ENCODE peak calls at places on chromosomes 6 and 20, in ten cellular contexts. One of them, this sample, is unnamed.

GRCh38 chr20:21104466-21104761 is 1.7 kb downstream of the LINC00237 start:
- DNase-seq in AG04450: no peak
- DNase-seq in A549: no peak
- DNase-seq in dorsolateral prefrontal cortex: no peak
- DNase-seq in SK-N-SH: peak
- DNase-seq in H9: peak
- DNase-seq in HCT116: no peak
- DNase-seq in stomach: no peak
- DNase-seq in uterus: no peak
- DNase-seq in kidney: no peak
- DNase-seq in this sample: no peak

GRCh38 chr20:47276856-47277541 is 79.5 kb downstream of the ZMYND8 start:
- DNase-seq in AG04450: no peak
- DNase-seq in A549: no peak
- DNase-seq in dorsolateral prefrontal cortex: peak
- DNase-seq in SK-N-SH: no peak
- DNase-seq in H9: no peak
- DNase-seq in HCT116: no peak
- DNase-seq in stomach: peak
- DNase-seq in uterus: peak
- DNase-seq in kidney: peak
- DNase-seq in this sample: no peak

GRCh38 chr6:1396952-1397868 is 7.8 kb downstream of the FOXF2 start:
- DNase-seq in AG04450: peak
- DNase-seq in A549: peak
- DNase-seq in dorsolateral prefrontal cortex: peak
- DNase-seq in SK-N-SH: peak
- DNase-seq in H9: peak
- DNase-seq in HCT116: peak
- DNase-seq in stomach: peak
- DNase-seq in uterus: peak
- DNase-seq in kidney: peak
- DNase-seq in this sample: no peak

GRCh38 chr6:2309138-2309537 is 63.7 kb upstream of the GMDS start:
- DNase-seq in AG04450: no peak
- DNase-seq in A549: no peak
- DNase-seq in dorsolateral prefrontal cortex: no peak
- DNase-seq in SK-N-SH: no peak
- DNase-seq in H9: no peak
- DNase-seq in HCT116: no peak
- DNase-seq in stomach: no peak
- DNase-seq in uterus: no peak
- DNase-seq in kidney: no peak
- DNase-seq in this sample: no peak

GRCh38 chr6:109297719-109298118 is 84.5 kb downstream of the CD164 start:
- DNase-seq in AG04450: no peak
- DNase-seq in A549: no peak
- DNase-seq in dorsolateral prefrontal cortex: no peak
- DNase-seq in SK-N-SH: no peak
- DNase-seq in H9: no peak
- DNase-seq in HCT116: no peak
- DNase-seq in stomach: no peak
- DNase-seq in uterus: no peak
- DNase-seq in kidney: no peak
- DNase-seq in this sample: no peak

GRCh38 chr20:50303573-50304500 is 113.2 kb downstream of the CEBPB start:
- DNase-seq in AG04450: no peak
- DNase-seq in A549: no peak
- DNase-seq in dorsolateral prefrontal cortex: no peak
- DNase-seq in SK-N-SH: peak
- DNase-seq in H9: peak
- DNase-seq in HCT116: no peak
- DNase-seq in stomach: peak
- DNase-seq in uterus: peak
- DNase-seq in kidney: peak
- DNase-seq in this sample: no peak

GRCh38 chr20:23147964-23148720 is 62.0 kb upstream of the CD93 start:
- DNase-seq in AG04450: no peak
- DNase-seq in A549: peak
- DNase-seq in dorsolateral prefrontal cortex: no peak
- DNase-seq in SK-N-SH: no peak
- DNase-seq in H9: no peak
- DNase-seq in HCT116: peak
- DNase-seq in stomach: peak
- DNase-seq in uterus: no peak
- DNase-seq in kidney: peak
- DNase-seq in this sample: no peak

GRCh38 chr6:148322704-148323103 is 19.9 kb upstream of the SASH1 start:
- DNase-seq in AG04450: no peak
- DNase-seq in A549: no peak
- DNase-seq in dorsolateral prefrontal cortex: no peak
- DNase-seq in SK-N-SH: no peak
- DNase-seq in H9: no peak
- DNase-seq in HCT116: no peak
- DNase-seq in stomach: no peak
- DNase-seq in uterus: no peak
- DNase-seq in kidney: no peak
- DNase-seq in this sample: no peak

GRCh38 chr6:15950962-15951569 is 177.8 kb upstream of the MYLIP start:
- DNase-seq in AG04450: no peak
- DNase-seq in A549: no peak
- DNase-seq in dorsolateral prefrontal cortex: no peak
- DNase-seq in SK-N-SH: no peak
- DNase-seq in H9: no peak
- DNase-seq in HCT116: no peak
- DNase-seq in stomach: no peak
- DNase-seq in uterus: no peak
- DNase-seq in kidney: no peak
- DNase-seq in this sample: no peak

GRCh38 chr6:15955484-15955883 is 173.4 kb upstream of the MYLIP start:
- DNase-seq in AG04450: no peak
- DNase-seq in A549: no peak
- DNase-seq in dorsolateral prefrontal cortex: no peak
- DNase-seq in SK-N-SH: no peak
- DNase-seq in H9: no peak
- DNase-seq in HCT116: no peak
- DNase-seq in stomach: no peak
- DNase-seq in uterus: no peak
- DNase-seq in kidney: no peak
- DNase-seq in this sample: no peak

GRCh38 chr6:15952231-15953151 is 176.4 kb upstream of the MYLIP start:
- DNase-seq in AG04450: no peak
- DNase-seq in A549: no peak
- DNase-seq in dorsolateral prefrontal cortex: no peak
- DNase-seq in SK-N-SH: no peak
- DNase-seq in H9: no peak
- DNase-seq in HCT116: no peak
- DNase-seq in stomach: no peak
- DNase-seq in uterus: no peak
- DNase-seq in kidney: no peak
- DNase-seq in this sample: no peak

GRCh38 chr6:15956205-15957106 is 172.4 kb upstream of the MYLIP start:
- DNase-seq in AG04450: no peak
- DNase-seq in A549: no peak
- DNase-seq in dorsolateral prefrontal cortex: no peak
- DNase-seq in SK-N-SH: no peak
- DNase-seq in H9: no peak
- DNase-seq in HCT116: no peak
- DNase-seq in stomach: no peak
- DNase-seq in uterus: no peak
- DNase-seq in kidney: no peak
- DNase-seq in this sample: no peak

GRCh38 chr6:15953152-15953880 is 175.6 kb upstream of the MYLIP start:
- DNase-seq in AG04450: no peak
- DNase-seq in A549: no peak
- DNase-seq in dorsolateral prefrontal cortex: no peak
- DNase-seq in SK-N-SH: no peak
- DNase-seq in H9: no peak
- DNase-seq in HCT116: no peak
- DNase-seq in stomach: no peak
- DNase-seq in uterus: no peak
- DNase-seq in kidney: no peak
- DNase-seq in this sample: no peak
- H3K27ac ChIP-seq in AG04450: no peak
- H3K27ac ChIP-seq in A549: no peak
- H3K27ac ChIP-seq in dorsolateral prefrontal cortex: no peak
- H3K27ac ChIP-seq in SK-N-SH: no peak
- H3K27ac ChIP-seq in H9: no peak
- H3K27ac ChIP-seq in HCT116: no peak
- H3K27ac ChIP-seq in stomach: no peak
- H3K27ac ChIP-seq in uterus: peak
- H3K27ac ChIP-seq in kidney: peak
- H3K27ac ChIP-seq in this sample: no peak

GRCh38 chr20:57666106-57666833 is 43.5 kb downstream of the PMEPA1 start:
- DNase-seq in AG04450: no peak
- DNase-seq in A549: no peak
- DNase-seq in dorsolateral prefrontal cortex: no peak
- DNase-seq in SK-N-SH: no peak
- DNase-seq in H9: no peak
- DNase-seq in HCT116: no peak
- DNase-seq in stomach: no peak
- DNase-seq in uterus: no peak
- DNase-seq in kidney: peak
- DNase-seq in this sample: no peak

GRCh38 chr20:57669626-57670025 is 40.2 kb downstream of the PMEPA1 start:
- DNase-seq in AG04450: no peak
- DNase-seq in A549: no peak
- DNase-seq in dorsolateral prefrontal cortex: no peak
- DNase-seq in SK-N-SH: no peak
- DNase-seq in H9: no peak
- DNase-seq in HCT116: no peak
- DNase-seq in stomach: no peak
- DNase-seq in uterus: no peak
- DNase-seq in kidney: no peak
- DNase-seq in this sample: no peak

GRCh38 chr20:57666834-57667157 is 43.0 kb downstream of the PMEPA1 start:
- DNase-seq in AG04450: no peak
- DNase-seq in A549: no peak
- DNase-seq in dorsolateral prefrontal cortex: no peak
- DNase-seq in SK-N-SH: no peak
- DNase-seq in H9: no peak
- DNase-seq in HCT116: no peak
- DNase-seq in stomach: no peak
- DNase-seq in uterus: no peak
- DNase-seq in kidney: peak
- DNase-seq in this sample: no peak

GRCh38 chr20:57667385-57667784 is 42.4 kb downstream of the PMEPA1 start:
- DNase-seq in AG04450: no peak
- DNase-seq in A549: no peak
- DNase-seq in dorsolateral prefrontal cortex: no peak
- DNase-seq in SK-N-SH: peak
- DNase-seq in H9: no peak
- DNase-seq in HCT116: no peak
- DNase-seq in stomach: no peak
- DNase-seq in uterus: no peak
- DNase-seq in kidney: peak
- DNase-seq in this sample: no peak

DNA sequence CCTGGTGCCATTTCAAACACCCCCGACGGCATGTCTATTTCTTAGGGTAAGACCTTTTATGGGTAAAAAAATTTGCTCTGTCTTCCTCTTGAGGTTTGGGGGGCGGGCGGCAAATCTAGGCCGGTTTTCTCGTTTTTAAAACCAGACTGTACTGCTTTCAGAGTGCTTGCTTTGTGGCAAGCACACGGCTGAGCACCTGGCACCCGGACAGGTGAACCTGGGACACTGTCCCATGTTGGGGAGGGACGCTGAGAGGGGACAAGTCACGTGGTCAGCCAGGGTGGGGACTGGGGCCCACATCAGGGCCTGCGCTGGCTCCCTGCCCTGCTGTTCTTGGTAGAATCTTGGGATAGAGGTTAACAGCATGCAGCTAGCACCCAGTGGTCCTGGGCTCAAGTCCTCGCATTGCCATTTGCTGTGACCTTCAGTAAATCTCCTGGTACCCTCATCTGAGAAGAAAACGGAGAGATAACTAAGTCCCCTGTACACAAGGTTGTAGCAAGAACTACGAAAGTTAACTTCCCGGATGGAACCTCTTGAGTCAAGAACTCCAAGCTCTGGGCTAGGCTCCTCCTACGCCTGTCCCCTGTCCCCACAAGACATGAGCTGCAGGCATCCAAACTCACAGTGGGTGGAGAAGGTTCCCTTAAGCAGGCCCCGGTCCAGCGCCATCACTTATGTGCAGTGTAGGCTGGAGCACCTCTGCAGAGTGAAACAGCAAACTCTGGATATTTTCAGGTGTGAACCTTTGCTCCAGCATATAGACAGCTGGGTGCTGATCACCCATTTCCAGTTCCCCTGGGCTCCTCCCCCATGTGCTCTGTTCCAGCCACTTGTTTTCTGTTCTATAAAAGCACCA is 41.7 kb downstream of the PMEPA1 start:
- DNase-seq in AG04450: no peak
- DNase-seq in A549: no peak
- DNase-seq in dorsolateral prefrontal cortex: no peak
- DNase-seq in SK-N-SH: no peak
- DNase-seq in H9: no peak
- DNase-seq in HCT116: no peak
- DNase-seq in stomach: peak
- DNase-seq in uterus: no peak
- DNase-seq in kidney: peak
- DNase-seq in this sample: no peak
- H3K27ac ChIP-seq in AG04450: no peak
- H3K27ac ChIP-seq in A549: peak
- H3K27ac ChIP-seq in dorsolateral prefrontal cortex: no peak
- H3K27ac ChIP-seq in SK-N-SH: no peak
- H3K27ac ChIP-seq in H9: no peak
- H3K27ac ChIP-seq in HCT116: no peak
- H3K27ac ChIP-seq in stomach: no peak
- H3K27ac ChIP-seq in uterus: no peak
- H3K27ac ChIP-seq in kidney: peak
- H3K27ac ChIP-seq in this sample: no peak

GRCh38 chr6:30684386-30685156 is 1.9 kb downstream of the PPP1R18 start:
- DNase-seq in AG04450: no peak
- DNase-seq in A549: no peak
- DNase-seq in dorsolateral prefrontal cortex: no peak
- DNase-seq in SK-N-SH: peak
- DNase-seq in H9: no peak
- DNase-seq in HCT116: no peak
- DNase-seq in stomach: peak
- DNase-seq in uterus: no peak
- DNase-seq in kidney: peak
- DNase-seq in this sample: no peak
- H3K27ac ChIP-seq in AG04450: peak
- H3K27ac ChIP-seq in A549: peak
- H3K27ac ChIP-seq in dorsolateral prefrontal cortex: peak
- H3K27ac ChIP-seq in SK-N-SH: peak
- H3K27ac ChIP-seq in H9: no peak
- H3K27ac ChIP-seq in HCT116: peak
- H3K27ac ChIP-seq in stomach: peak
- H3K27ac ChIP-seq in uterus: peak
- H3K27ac ChIP-seq in kidney: peak
- H3K27ac ChIP-seq in this sample: peak

DNA sequence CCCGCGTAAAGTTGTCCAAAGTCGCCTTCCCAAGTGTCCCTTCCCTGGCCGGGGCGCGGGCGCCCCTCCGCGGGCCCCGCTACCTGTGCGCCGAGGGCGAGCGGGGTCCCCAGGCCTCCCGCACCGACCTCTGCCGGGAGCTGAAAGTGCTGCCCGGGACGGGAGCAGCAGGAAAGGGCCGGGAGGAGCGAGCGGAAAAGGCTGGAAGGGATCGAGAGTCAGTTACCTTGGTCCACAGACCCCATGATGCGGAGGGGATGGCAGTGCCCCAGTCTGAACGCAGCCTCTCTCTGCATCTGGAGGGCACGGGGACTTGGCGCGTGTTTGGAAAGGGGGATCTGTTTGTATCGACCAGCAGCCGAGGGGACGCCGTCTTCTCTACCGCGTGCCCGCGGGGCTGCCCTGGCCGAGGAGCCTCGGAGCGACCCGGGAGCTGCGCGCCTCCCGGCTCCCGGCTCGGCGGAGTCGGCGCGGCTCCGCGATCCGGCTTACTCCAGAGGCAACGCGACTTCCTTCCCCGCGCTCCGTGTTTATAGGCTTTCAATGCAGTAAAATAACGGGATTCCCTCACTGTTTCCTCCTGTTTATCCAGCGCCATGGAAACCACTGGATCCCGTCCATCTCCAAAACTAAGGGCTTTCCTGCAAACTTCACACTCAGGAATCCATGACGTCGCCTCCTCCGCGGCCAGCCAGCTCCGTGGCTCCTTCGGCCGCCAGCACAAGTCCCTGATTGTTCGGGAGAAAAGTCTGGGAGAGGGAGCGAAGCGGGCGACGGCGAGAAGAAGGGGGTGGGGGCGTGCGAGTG is 20.0 kb upstream of the NFATC2 start:
- DNase-seq in AG04450: peak
- DNase-seq in A549: peak
- DNase-seq in dorsolateral prefrontal cortex: peak
- DNase-seq in SK-N-SH: peak
- DNase-seq in H9: peak
- DNase-seq in HCT116: peak
- DNase-seq in stomach: peak
- DNase-seq in uterus: peak
- DNase-seq in kidney: peak
- DNase-seq in this sample: peak
- H3K27ac ChIP-seq in AG04450: peak
- H3K27ac ChIP-seq in A549: peak
- H3K27ac ChIP-seq in dorsolateral prefrontal cortex: no peak
- H3K27ac ChIP-seq in SK-N-SH: peak
- H3K27ac ChIP-seq in H9: no peak
- H3K27ac ChIP-seq in HCT116: no peak
- H3K27ac ChIP-seq in stomach: peak
- H3K27ac ChIP-seq in uterus: peak
- H3K27ac ChIP-seq in kidney: peak
- H3K27ac ChIP-seq in this sample: no peak

This sample was measured in substantia nigra.